ENCODE peak calls at places on chromosomes 5 and 9, in seven cellular contexts. U is neural progenitor cell; Y is testis; D is lower lobe of right lung; W is CD4-positive, alpha-beta memory T cell; F is breast epithelium; I is cardiac muscle cell. H is an unnamed sample.

GRCh38 chr9:135443811-135444470 is 35.6 kb upstream of the PPP1R26 start:
- DNase-seq in Y (no peak), D (peak; percentile 56), F (no peak), U (peak; percentile 42), I (no peak), W (no peak), H (no peak)

GRCh38 chr5:150144211-150144801 is 11.3 kb downstream of the PDGFRB start:
- DNase-seq in I (peak; percentile 37), W (no peak), D (no peak), Y (peak; percentile 60), U (no peak), F (no peak), H (peak; percentile 39)

GRCh38 chr5:60886158-60886557 is 42.1 kb upstream of the ELOVL7 start:
- DNase-seq in D (no peak), U (no peak), Y (no peak), W (no peak), F (no peak), I (no peak), H (no peak)

GRCh38 chr5:93990504-93991085 is 249.2 kb upstream of the POU5F2 start:
- DNase-seq in Y (no peak), D (no peak), I (no peak), U (peak; percentile 8), F (no peak), W (no peak), H (no peak)

GRCh38 chr9:103471241-103471640 is 476.1 kb downstream of the CYLC2 start:
- DNase-seq in U (no peak), W (no peak), F (no peak), I (no peak), D (no peak), Y (no peak), H (no peak)

GRCh38 chr5:139639619-139640431 is 8.3 kb upstream of the CXXC5 start:
- DNase-seq in D (no peak), I (no peak), Y (peak; percentile 29), F (no peak), W (no peak), U (no peak), H (no peak)

GRCh38 chr9:18490591-18491370 is 16.8 kb downstream of the ADAMTSL1 start:
- DNase-seq in D (no peak), Y (no peak), I (no peak), U (no peak), W (no peak), F (no peak), H (peak; percentile 60)

GRCh38 chr5:4222821-4223220 is 627.2 kb downstream of the IRX1 start:
- DNase-seq in Y (no peak), F (no peak), U (no peak), W (no peak), I (no peak), D (no peak), H (no peak)

GRCh38 chr5:9239071-9239470 is 306.8 kb downstream of the SEMA5A start:
- DNase-seq in D (no peak), W (no peak), Y (no peak), F (no peak), I (no peak), U (no peak), H (no peak)

GRCh38 chr5:30040483-30041116 is 1152.9 kb upstream of the CDH6 start:
- DNase-seq in I (peak; percentile 74), Y (peak; percentile 62), W (no peak), F (no peak), U (peak; percentile 75), D (no peak), H (no peak)

GRCh38 chr5:157540707-157541451 is 34.7 kb downstream of the ADAM19 start:
- DNase-seq in D (peak; percentile 53), I (no peak), U (peak; percentile 15), Y (no peak), F (no peak), W (peak; percentile 75), H (no peak)

GRCh38 chr9:101513351-101513750 is 20.3 kb upstream of the RNF20 start:
- DNase-seq in F (no peak), W (no peak), I (no peak), D (no peak), U (no peak), Y (no peak), H (no peak)

GRCh38 chr5:97044057-97044456 is 98.4 kb downstream of the LIX1 start:
- DNase-seq in D (no peak), Y (peak; percentile 29), F (no peak), U (peak; percentile 59), I (peak; percentile 59), W (no peak), H (no peak)

GRCh38 chr9:123597073-123597472 is 241.1 kb downstream of the CRB2 start:
- DNase-seq in Y (no peak), W (no peak), F (no peak), U (no peak), I (no peak), D (no peak), H (no peak)

GRCh38 chr5:110851357-110851756 is 112.5 kb downstream of the SLC25A46 start:
- DNase-seq in U (no peak), Y (no peak), W (no peak), I (no peak), F (no peak), D (no peak), H (no peak)

GRCh38 chr5:67156976-67157583 is 39.5 kb downstream of the CD180 start:
- DNase-seq in Y (peak; percentile 45), I (peak; percentile 28), W (peak; percentile 59), F (no peak), D (no peak), U (peak; percentile 49), H (no peak)

GRCh38 chr5:143121135-143121474 is 282.4 kb downstream of the NR3C1 start:
- DNase-seq in I (no peak), F (no peak), U (no peak), Y (no peak), W (no peak), D (no peak), H (no peak)

GRCh38 chr5:44389410-44389879 is at the start of gene FGF10:
- DNase-seq in W (no peak), D (peak; percentile 47), I (peak; percentile 89), F (peak; percentile 51), Y (peak; percentile 57), U (peak; percentile 88), H (no peak)

GRCh38 chr9:37897665-37898064 is 6.3 kb downstream of the SLC25A51 start:
- DNase-seq in I (no peak), F (no peak), W (no peak), D (no peak), Y (no peak), U (no peak), H (no peak)

GRCh38 chr9:37992924-37993349 is 76.1 kb downstream of the SHB start:
- DNase-seq in W (no peak), Y (no peak), D (no peak), U (no peak), F (no peak), I (no peak), H (no peak)

GRCh38 chr9:95027914-95028854 is 289.3 kb downstream of the FANCC start:
- DNase-seq in I (no peak), Y (no peak), U (no peak), W (no peak), D (peak; percentile 51), F (no peak), H (no peak)

GRCh38 chr5:143494162-143494561 is 90.7 kb upstream of the NR3C1 start:
- DNase-seq in I (no peak), U (no peak), W (no peak), D (no peak), F (no peak), Y (no peak), H (no peak)

GRCh38 chr5:151572657-151573368 is 18.3 kb downstream of the FAT2 start:
- DNase-seq in Y (no peak), W (no peak), U (no peak), I (no peak), D (no peak), F (no peak), H (no peak)

GRCh38 chr5:42879267-42879666 is 67.6 kb upstream of the SELENOP start:
- DNase-seq in W (no peak), I (no peak), Y (no peak), F (no peak), U (no peak), D (no peak), H (no peak)

DNA sequence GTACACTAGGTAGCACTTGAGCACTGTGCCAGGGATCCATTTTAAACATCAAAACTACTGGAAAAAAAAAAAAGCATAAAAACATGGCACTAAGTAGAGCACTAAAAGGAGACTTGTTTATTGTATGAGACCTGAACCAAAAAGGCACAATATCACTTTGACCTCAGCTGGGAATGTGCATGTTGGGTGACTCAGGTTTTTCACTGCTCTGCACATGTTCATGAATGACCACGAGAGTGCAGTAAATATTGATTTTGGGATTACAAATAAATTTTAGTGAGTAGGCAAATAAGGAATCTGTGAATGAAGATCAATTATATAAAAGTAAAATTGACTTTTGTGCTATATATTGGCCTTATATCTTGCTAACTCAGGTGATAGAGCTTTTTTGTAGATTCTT is 11.8 kb downstream of the RMI1 start:
- DNase-seq in Y (no peak), W (no peak), U (no peak), F (no peak), I (no peak), D (no peak), H (no peak)
- H3K27ac ChIP-seq in Y (no peak overlapping the region), W (no peak overlapping the region), U (no peak overlapping the region), F (no peak overlapping the region), I (no peak overlapping the region), D (no peak overlapping the region), H (no peak overlapping the region)

GRCh38 chr5:74865799-74866652 is at the start of gene FAM169A:
- DNase-seq in I (peak; percentile 80), Y (peak; percentile 53), D (peak; percentile 50), F (no peak), W (peak; percentile 47), U (peak; percentile 84), H (no peak)
- H3K4me1 ChIP-seq in I (no peaks in the 10 kb centered on the region), Y (peaks cover 11% of the 10 kb centered on the region), D (peaks cover 12% of the 10 kb centered on the region), F (no peaks in the 10 kb centered on the region), W (peaks cover 14% of the 10 kb centered on the region), U (peaks cover 14% of the 10 kb centered on the region), H (peaks cover 4% of the 10 kb centered on the region)

GRCh38 chr9:68802525-68803015 is 97.5 kb downstream of the PIP5K1B start:
- DNase-seq in F (no peak), W (no peak), I (no peak), Y (no peak), D (no peak), U (no peak), H (no peak)
- H3K27ac ChIP-seq in F (no peak overlapping the region), W (no peak overlapping the region), I (no peak overlapping the region), Y (no peak overlapping the region), D (no peak overlapping the region), U (no peak overlapping the region), H (peak overlapping the region; percentile 40)

GRCh38 chr9:5513966-5514365 is 3.6 kb downstream of the PDCD1LG2 start:
- DNase-seq in W (no peak), D (no peak), U (no peak), I (no peak), Y (no peak), F (no peak), H (no peak)
- H3K4me1 ChIP-seq in W (peaks cover 40% of the 10 kb centered on the region), D (peaks cover 24% of the 10 kb centered on the region), U (peaks cover 4% of the 10 kb centered on the region), I (no peaks in the 10 kb centered on the region), Y (no peaks in the 10 kb centered on the region), F (no peaks in the 10 kb centered on the region), H (peaks cover 52% of the 10 kb centered on the region)

GRCh38 chr5:11452854-11453253 is 451.4 kb downstream of the CTNND2 start:
- DNase-seq in Y (no peak), D (no peak), I (no peak), W (no peak), U (no peak), F (no peak), H (no peak)
- H3K27ac ChIP-seq in Y (no peak overlapping the region), D (no peak overlapping the region), I (no peak overlapping the region), W (no peak overlapping the region), U (no peak overlapping the region), F (no peak overlapping the region), H (no peak overlapping the region)

H was measured in thoracic aorta.